ENCODE peak calls at places on chromosome 18, in four cellular contexts. C, P, R and F are unnamed samples.

GRCh38 chr18:14221689-14222088 is 89.5 kb upstream of the ZNF519 start:
- DNase-seq in C (no peak), P (no peak), R (no peak), F (no peak)

GRCh38 chr18:74414951-74415515 is 42.1 kb downstream of the DIPK1C start:
- DNase-seq in C (no peak), P (no peak), R (no peak), F (no peak)

GRCh38 chr18:61748024-61748423 is 144.8 kb downstream of the RNF152 start:
- DNase-seq in C (no peak), P (no peak), R (peak; percentile 45), F (no peak)

GRCh38 chr18:61973273-61974115 is 80.7 kb upstream of the RNF152 start:
- DNase-seq in C (no peak), P (no peak), R (no peak), F (no peak)

GRCh38 chr18:23401400-23402347 is 51.4 kb upstream of the RIOK3 start:
- DNase-seq in C (peak; percentile 47), P (no peak), R (peak; percentile 63), F (no peak)

GRCh38 chr18:3892141-3892540 is 442.2 kb downstream of the TGIF1 start:
- DNase-seq in C (no peak), P (no peak), R (no peak), F (no peak)

GRCh38 chr18:9688036-9688741 is 19.9 kb upstream of the RAB31 start:
- DNase-seq in C (no peak), P (no peak), R (peak; percentile 32), F (no peak)

GRCh38 chr18:25454728-25455127 is 102.8 kb upstream of the ZNF521 start:
- DNase-seq in C (no peak), P (no peak), R (no peak), F (no peak)

GRCh38 chr18:7840445-7840844 is 273.3 kb downstream of the PTPRM start:
- DNase-seq in C (no peak), P (no peak), R (no peak), F (no peak)

GRCh38 chr18:56389190-56389589 is 249.2 kb downstream of the TXNL1 start:
- DNase-seq in C (no peak), P (no peak), R (no peak), F (no peak)

GRCh38 chr18:11283531-11284071 is 134.2 kb upstream of the PIEZO2 start:
- DNase-seq in C (no peak), P (no peak), R (no peak), F (no peak)

DNA sequence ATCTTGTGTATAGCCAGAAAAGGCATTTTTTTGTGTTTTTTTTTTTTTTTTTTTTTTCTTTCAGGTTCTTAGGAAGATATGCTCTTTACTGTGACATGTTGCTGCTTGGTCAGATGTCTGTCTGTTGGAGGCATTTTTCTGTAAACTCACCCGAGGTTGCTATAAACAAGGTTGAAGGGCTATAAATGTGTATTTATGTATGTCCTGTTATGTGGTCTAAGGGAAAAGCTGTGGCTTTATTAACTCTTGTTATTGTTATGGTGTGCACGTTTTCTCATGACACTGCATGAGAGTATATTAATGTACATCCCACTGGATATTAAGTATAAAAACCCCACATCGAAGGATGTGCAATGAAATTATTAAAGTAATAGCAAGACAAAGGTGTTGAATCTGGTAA is 102.0 kb downstream of the ZNF532 start:
- DNase-seq in C (no peak), P (no peak), R (no peak), F (no peak)
- H3K4me1 ChIP-seq in C (peaks cover 37% of the 10 kb centered on the region), P (no peaks in the 10 kb centered on the region), R (peaks cover 21% of the 10 kb centered on the region), F (peaks cover 29% of the 10 kb centered on the region)

GRCh38 chr18:63987743-63988142 is 17.9 kb downstream of the SERPINB8 start:
- DNase-seq in C (no peak), P (no peak), R (no peak), F (no peak)
- H3K27ac ChIP-seq in C (no peak overlapping the region), P (no peak overlapping the region), R (no peak overlapping the region), F (no peak overlapping the region)

GRCh38 chr18:63313409-63313917 is 6.1 kb downstream of the BCL2 start:
- DNase-seq in C (no peak), P (no peak), R (no peak), F (no peak)
- TF ChIP-seq POLR2AphosphoS5 in C (no peak), P (no peak), R (no peak), F (no peak)

GRCh38 chr18:50674307-50674706 is 114.4 kb downstream of the MAPK4 start:
- DNase-seq in C (no peak), P (no peak), R (no peak), F (no peak)
- H3K4me1 ChIP-seq in C (no peaks in the 10 kb centered on the region), P (no peaks in the 10 kb centered on the region), R (no peaks in the 10 kb centered on the region), F (no peaks in the 10 kb centered on the region)

GRCh38 chr18:63367241-63367953 is 391 bp upstream of the KDSR start:
- DNase-seq in C (peak; percentile 94), P (peak; percentile 89), R (peak; percentile 96), F (no peak)

GRCh38 chr18:63366270-63366990 is 576 bp downstream of the KDSR start:
- DNase-seq in C (peak; percentile 77), P (no peak), R (peak; percentile 73), F (no peak)

GRCh38 chr18:63366991-63367240 is at the start of gene KDSR:
- DNase-seq in C (no peak), P (no peak), R (no peak), F (no peak)

GRCh38 chr18:63363951-63364350 is 3.1 kb downstream of the KDSR start:
- DNase-seq in C (no peak), P (no peak), R (no peak), F (no peak)

DNA sequence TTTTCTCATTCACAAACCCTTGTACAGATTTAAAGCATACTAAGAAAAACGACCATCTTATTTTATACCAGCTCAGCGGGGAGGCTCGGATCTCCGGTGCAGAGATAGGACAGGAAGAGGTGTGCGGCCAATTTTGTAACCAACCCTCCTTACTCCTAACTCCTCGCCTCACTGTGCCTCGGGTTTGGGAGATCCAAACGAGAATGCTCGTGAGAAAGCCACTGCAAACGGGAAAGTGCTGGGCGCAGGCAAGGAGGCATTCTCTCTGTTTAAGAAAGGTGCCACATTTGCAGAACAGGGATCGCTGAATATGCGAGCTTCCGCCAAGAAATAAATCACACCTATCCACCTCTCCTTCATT is 1.1 kb downstream of the KDSR start:
- DNase-seq in C (peak; percentile 24), P (no peak), R (peak; percentile 36), F (no peak)
- H3K27ac ChIP-seq in C (peak overlapping the region; percentile 99), P (peak overlapping the region; percentile 23), R (no peak overlapping the region), F (peak overlapping the region; percentile 97)